ENCODE peak calls at places on chromosomes 6 and 20, in seven cellular contexts. F is left cardiac atrium; W is skeletal muscle cell; Q is lower lobe of right lung; V is iPS-NIHi11; R is HEK293T; E is activated CD4-positive, alpha-beta T cell treated with anti-CD3 and anti-CD28 coated beads for 4 hours. K is an unnamed sample.

GRCh38 chr6:54074591-54075195 is 36.5 kb upstream of the MLIP start:
- DNase-seq in F (peak), W (peak), Q (no peak), V (no peak), R (no peak), E (no peak), K (no peak)

GRCh38 chr20:45337367-45338120 is 10.7 kb downstream of the SDC4 start:
- DNase-seq in F (peak), W (peak), Q (peak), V (peak), R (no peak), E (no peak), K (no peak)

GRCh38 chr6:54267798-54268197 is 40.4 kb upstream of the TINAG start:
- DNase-seq in F (no peak), W (no peak), Q (no peak), V (peak), R (peak), E (no peak), K (peak)

GRCh38 chr6:148154648-148155047 is 188.0 kb upstream of the SASH1 start:
- DNase-seq in F (no peak), W (no peak), Q (no peak), V (no peak), R (no peak), E (no peak), K (no peak)

GRCh38 chr6:166739655-166740318 is 112.7 kb upstream of the RPS6KA2 start:
- DNase-seq in F (no peak), W (no peak), Q (no peak), V (no peak), R (no peak), E (no peak), K (no peak)

GRCh38 chr6:136811261-136811660 is 11.1 kb upstream of the PEX7 start:
- DNase-seq in F (no peak), W (no peak), Q (no peak), V (no peak), R (no peak), E (no peak), K (no peak)

GRCh38 chr6:143629104-143630080 is 48.4 kb upstream of the PHACTR2 start:
- DNase-seq in F (no peak), W (no peak), Q (no peak), V (no peak), R (no peak), E (no peak), K (no peak)

GRCh38 chr6:170036916-170037315 is 254.0 kb downstream of the DLL1 start:
- DNase-seq in F (no peak), W (no peak), Q (no peak), V (no peak), R (no peak), E (no peak), K (no peak)

GRCh38 chr20:10573273-10573950 is 100.4 kb downstream of the JAG1 start:
- DNase-seq in F (no peak), W (no peak), Q (no peak), V (no peak), R (no peak), E (no peak), K (peak)

GRCh38 chr20:47318596-47319516 is 37.6 kb downstream of the ZMYND8 start:
- DNase-seq in F (peak), W (peak), Q (peak), V (peak), R (peak), E (peak), K (peak)

GRCh38 chr6:155782320-155782730 is 326.7 kb upstream of the NOX3 start:
- DNase-seq in F (no peak), W (peak), Q (no peak), V (peak), R (peak), E (no peak), K (no peak)

GRCh38 chr6:20631525-20631924 is 97.3 kb downstream of the CDKAL1 start:
- DNase-seq in F (no peak), W (no peak), Q (no peak), V (no peak), R (no peak), E (no peak), K (no peak)

GRCh38 chr6:95784019-95784418 is 206.7 kb downstream of the MANEA start:
- DNase-seq in F (no peak), W (no peak), Q (no peak), V (no peak), R (no peak), E (no peak), K (no peak)

GRCh38 chr6:107698146-107698545 is 126.0 kb downstream of the SCML4 start:
- DNase-seq in F (no peak), W (peak), Q (no peak), V (no peak), R (no peak), E (no peak), K (no peak)

GRCh38 chr20:63212393-63212730 is 3.6 kb downstream of the YTHDF1 start:
- DNase-seq in F (no peak), W (no peak), Q (no peak), V (no peak), R (no peak), E (no peak), K (no peak)

GRCh38 chr6:129177801-129178200 is 294.9 kb downstream of the LAMA2 start:
- DNase-seq in F (no peak), W (no peak), Q (no peak), V (no peak), R (no peak), E (no peak), K (no peak)

GRCh38 chr6:44133003-44133931 is 5.9 kb downstream of the TMEM63B start:
- DNase-seq in F (peak), W (no peak), Q (peak), V (peak), R (peak), E (no peak), K (no peak)

GRCh38 chr20:419556-420168 is 11.6 kb downstream of the RBCK1 start:
- DNase-seq in F (no peak), W (no peak), Q (no peak), V (peak), R (no peak), E (no peak), K (no peak)

GRCh38 chr6:104601756-104602155 is 258.0 kb downstream of the HACE1 start:
- DNase-seq in F (no peak), W (no peak), Q (no peak), V (no peak), R (no peak), E (no peak), K (no peak)

GRCh38 chr6:32947552-32948465 is 5.1 kb downstream of the HLA-DMA start:
- DNase-seq in F (no peak), W (no peak), Q (no peak), V (peak), R (peak), E (peak), K (peak)

GRCh38 chr6:62445521-62445920 is 159.5 kb upstream of the KHDRBS2 start:
- DNase-seq in F (no peak), W (no peak), Q (no peak), V (no peak), R (no peak), E (no peak), K (no peak)

GRCh38 chr6:63560806-63561672 is 11.2 kb upstream of the LOC128125822 start:
- DNase-seq in F (no peak), W (no peak), Q (no peak), V (no peak), R (no peak), E (no peak), K (no peak)

GRCh38 chr6:147737084-147737483 is 228.6 kb downstream of the SAMD5 start:
- DNase-seq in F (no peak), W (no peak), Q (no peak), V (no peak), R (no peak), E (no peak), K (no peak)

GRCh38 chr6:6878921-6879585 is 228.7 kb upstream of the RREB1 start:
- DNase-seq in F (no peak), W (no peak), Q (no peak), V (no peak), R (no peak), E (no peak), K (no peak)

K was measured in NCI-H460.